ENCODE peak calls at places on chromosome X, in seven cellular contexts. R is A549; C is activated B cell treated with CpG ODN at 0.5 μM for 24 hours; W is CD8-positive, alpha-beta T cell; N is naive thymus-derived CD8-positive, alpha-beta T cell; K is CD4-positive, CD25-positive, alpha-beta regulatory T cell; L is heart right ventricle. D is an unnamed sample.

GRCh38 chrX:14673236-14673635 is 143.9 kb downstream of the GLRA2 start:
- ATAC-seq in W (no peak), L (no peak), C (no peak), N (no peak), R (no peak), K (no peak), D (no peak)

GRCh38 chrX:114201622-114202021 is 382.3 kb upstream of the HTR2C start:
- ATAC-seq in N (no peak), L (no peak), W (no peak), K (no peak), C (no peak), R (no peak), D (no peak)

GRCh38 chrX:155046811-155047528 is 20.3 kb downstream of the FUNDC2 start:
- ATAC-seq in W (no peak), L (no peak), K (no peak), R (no peak), N (no peak), C (no peak), D (no peak)

GRCh38 chrX:85379174-85379907 is at the start of gene POF1B:
- ATAC-seq in K (no peak), L (no peak), N (no peak), C (peak), R (peak), W (no peak), D (no peak)

GRCh38 chrX:45445745-45446412 is 245.2 kb upstream of the DIPK2B start:
- ATAC-seq in K (no peak), N (no peak), L (no peak), C (peak), W (no peak), R (peak), D (no peak)

GRCh38 chrX:132442674-132443073 is 46.2 kb downstream of the MBNL3 start:
- ATAC-seq in L (no peak), N (no peak), R (no peak), C (no peak), W (no peak), K (no peak), D (no peak)

GRCh38 chrX:19332983-19333382 is 10.7 kb upstream of the PDHA1 start:
- ATAC-seq in L (peak), R (no peak), K (no peak), C (no peak), N (no peak), W (no peak), D (no peak)

GRCh38 chrX:118459494-118459893 is 36.1 kb upstream of the DOCK11 start:
- ATAC-seq in R (peak), C (peak), N (peak), L (no peak), K (peak), W (peak), D (no peak)

GRCh38 chrX:52262195-52262546 is 77.5 kb downstream of the MAGED4 start:
- ATAC-seq in L (peak), R (peak), N (peak), K (no peak), C (no peak), W (peak), D (peak)

GRCh38 chrX:47574609-47575325 is 7.5 kb upstream of the TIMP1 start:
- ATAC-seq in N (no peak), R (no peak), L (peak), W (no peak), K (no peak), C (no peak), D (no peak)

GRCh38 chrX:74383611-74384010 is 37.7 kb upstream of the SLC16A2 start:
- ATAC-seq in L (peak), K (no peak), C (no peak), W (no peak), N (peak), R (peak), D (no peak)

GRCh38 chrX:24464498-24464835 is 619 bp upstream of the PDK3 start:
- ATAC-seq in L (no peak), W (no peak), K (no peak), N (no peak), C (no peak), R (peak), D (no peak)

GRCh38 chrX:41903544-41903943 is 19.8 kb downstream of the CASK start:
- ATAC-seq in W (no peak), L (no peak), C (no peak), K (no peak), N (no peak), R (no peak), D (no peak)

GRCh38 chrX:19350831-19351447 is 7.2 kb downstream of the PDHA1 start:
- ATAC-seq in N (no peak), L (no peak), W (peak), R (no peak), C (peak), K (no peak), D (peak)

GRCh38 chrX:331772-332495 is 13.3 kb upstream of the GTPBP6 start:
- ATAC-seq in C (no peak), W (no peak), L (peak), K (no peak), N (peak), R (peak), D (no peak)

GRCh38 chrX:55118574-55118973 is 29.8 kb downstream of the PAGE2 start:
- ATAC-seq in N (peak), K (peak), R (no peak), W (peak), L (no peak), C (no peak), D (no peak)

GRCh38 chrX:133792198-133792953 is 193.0 kb downstream of the GPC3 start:
- ATAC-seq in C (peak), K (no peak), R (peak), W (peak), L (peak), N (peak), D (peak)

GRCh38 chrX:11329016-11329415 is 35.8 kb downstream of the AMELX start:
- ATAC-seq in N (no peak), L (no peak), R (no peak), K (no peak), C (no peak), W (no peak), D (no peak)

GRCh38 chrX:45807572-45808425 is 607.1 kb upstream of the DIPK2B start:
- ATAC-seq in W (peak), R (peak), N (no peak), K (peak), C (no peak), L (no peak), D (no peak)

GRCh38 chrX:43655151-43655676 is 885 bp upstream of the MAOA start:
- ATAC-seq in L (peak), C (no peak), K (no peak), R (peak), N (peak), W (peak), D (peak)

GRCh38 chrX:77426811-77427210 is 20.4 kb upstream of the FGF16 start:
- ATAC-seq in R (peak), W (no peak), L (no peak), K (no peak), C (no peak), N (no peak), D (no peak)

GRCh38 chrX:146707781-146708180 is 101.8 kb upstream of the CXorf51B start:
- ATAC-seq in N (no peak), R (no peak), C (no peak), K (no peak), W (no peak), L (no peak), D (no peak)

D was measured in stimulated activated memory B cell treated with anti-CD40 and anti-IgM and Interleukin-4, amounts not matched to agents 10 μg/mL and 1 μg/mL and 100 μg/mL, for 72 hours.